ENCODE peak calls at places on chromosomes 3 and 15, in five cellular contexts. O is effector CD4-positive, alpha-beta T cell; L is foreskin melanocyte; P is AG08396; B is GM23338. C is an unnamed sample.

GRCh38 chr3:114600571-114600970 is 306.7 kb downstream of the TIGIT start:
- DNase-seq in P (no peak), O (no peak), B (no peak), L (no peak), C (no peak)

GRCh38 chr3:30428251-30428650 is 178.2 kb upstream of the TGFBR2 start:
- DNase-seq in O (no peak), B (no peak), L (peak), P (peak), C (peak)

GRCh38 chr15:70447511-70447910 is 315.8 kb downstream of the UACA start:
- DNase-seq in O (no peak), B (no peak), P (no peak), L (no peak), C (no peak)

GRCh38 chr15:96593735-96594134 is 263.2 kb downstream of the NR2F2 start:
- DNase-seq in O (no peak), L (no peak), P (no peak), B (peak), C (no peak)

GRCh38 chr3:183306798-183307671 is 54.0 kb downstream of the B3GNT5 start:
- DNase-seq in P (peak), B (no peak), O (no peak), L (no peak), C (peak)

GRCh38 chr3:159787191-159787590 is 201.4 kb upstream of the IL12A start:
- DNase-seq in L (no peak), O (no peak), B (no peak), P (peak), C (peak)

GRCh38 chr15:62506217-62506805 is 341.2 kb upstream of the C2CD4B start:
- DNase-seq in L (peak), O (no peak), P (peak), B (peak), C (peak)

GRCh38 chr3:50520849-50521248 is 17.4 kb upstream of the CACNA2D2 start:
- DNase-seq in O (no peak), P (no peak), L (no peak), B (no peak), C (no peak)

GRCh38 chr15:51924146-51925068 is 47.2 kb downstream of the LEO1 start:
- DNase-seq in B (peak), O (no peak), P (no peak), L (no peak), C (no peak)

GRCh38 chr15:80942746-80943565 is 46.7 kb downstream of the MESD start:
- DNase-seq in B (no peak), P (no peak), O (no peak), L (no peak), C (no peak)

GRCh38 chr3:70702132-70702531 is 389.7 kb upstream of the MDFIC2 start:
- DNase-seq in B (no peak), P (no peak), L (no peak), O (no peak), C (peak)

GRCh38 chr3:14925729-14926591 is 21.4 kb upstream of the NR2C2 start:
- DNase-seq in O (no peak), P (peak), L (peak), B (peak), C (peak)

GRCh38 chr3:35639251-35640185 is at the start of gene ARPP21:
- DNase-seq in L (peak), B (peak), P (peak), O (no peak), C (peak)

C was measured in HT1080.